ENCODE peak calls at places on chromosomes 7 and 10, in nine cellular contexts. One of them, this sample, is unnamed.
A peak's percentile ranks its signal among the peaks of the same experiment; 100 is the strongest.

GRCh38 chr7:105934577-105935185 is 28.4 kb upstream of the CDHR3 start:
- DNase-seq in nucleus accumbens: no peak
- DNase-seq in A172: peak; percentile 32
- DNase-seq in activated T-cell treated with anti-CD3 and anti-CD28 coated beads for 1 hour: no peak
- DNase-seq in T-helper 9 cell: no peak
- DNase-seq in HEK293T: peak; percentile 33
- DNase-seq in KG1: no peak
- DNase-seq in CD4-positive, alpha-beta T cell: no peak
- DNase-seq in H7: peak; percentile 64
- DNase-seq in this sample: no peak

GRCh38 chr10:8331387-8331786 is 276.9 kb downstream of the GATA3 start:
- DNase-seq in nucleus accumbens: no peak
- DNase-seq in A172: no peak
- DNase-seq in activated T-cell treated with anti-CD3 and anti-CD28 coated beads for 1 hour: no peak
- DNase-seq in T-helper 9 cell: peak; percentile 20
- DNase-seq in HEK293T: no peak
- DNase-seq in KG1: no peak
- DNase-seq in CD4-positive, alpha-beta T cell: peak; percentile 10
- DNase-seq in H7: no peak
- DNase-seq in this sample: peak; percentile 49

GRCh38 chr7:15828881-15829280 is 142.4 kb upstream of the MEOX2 start:
- DNase-seq in nucleus accumbens: no peak
- DNase-seq in A172: no peak
- DNase-seq in activated T-cell treated with anti-CD3 and anti-CD28 coated beads for 1 hour: no peak
- DNase-seq in T-helper 9 cell: no peak
- DNase-seq in HEK293T: no peak
- DNase-seq in KG1: no peak
- DNase-seq in CD4-positive, alpha-beta T cell: no peak
- DNase-seq in H7: peak; percentile 4
- DNase-seq in this sample: no peak

GRCh38 chr10:28241766-28242399 is 61.0 kb downstream of the MPP7 start:
- DNase-seq in nucleus accumbens: no peak
- DNase-seq in A172: peak; percentile 94
- DNase-seq in activated T-cell treated with anti-CD3 and anti-CD28 coated beads for 1 hour: peak; percentile 14
- DNase-seq in T-helper 9 cell: peak; percentile 16
- DNase-seq in HEK293T: peak; percentile 47
- DNase-seq in KG1: peak; percentile 26
- DNase-seq in CD4-positive, alpha-beta T cell: no peak
- DNase-seq in H7: peak; percentile 33
- DNase-seq in this sample: peak; percentile 30

GRCh38 chr10:34967411-34967880 is 122.7 kb downstream of the CUL2 start:
- DNase-seq in nucleus accumbens: no peak
- DNase-seq in A172: no peak
- DNase-seq in activated T-cell treated with anti-CD3 and anti-CD28 coated beads for 1 hour: no peak
- DNase-seq in T-helper 9 cell: no peak
- DNase-seq in HEK293T: no peak
- DNase-seq in KG1: no peak
- DNase-seq in CD4-positive, alpha-beta T cell: no peak
- DNase-seq in H7: no peak
- DNase-seq in this sample: no peak

GRCh38 chr10:104501864-104502579 is 139.1 kb upstream of the SORCS3 start:
- DNase-seq in nucleus accumbens: no peak
- DNase-seq in A172: no peak
- DNase-seq in activated T-cell treated with anti-CD3 and anti-CD28 coated beads for 1 hour: no peak
- DNase-seq in T-helper 9 cell: no peak
- DNase-seq in HEK293T: no peak
- DNase-seq in KG1: no peak
- DNase-seq in CD4-positive, alpha-beta T cell: no peak
- DNase-seq in H7: peak; percentile 58
- DNase-seq in this sample: no peak

GRCh38 chr10:135601-136464 is 578 bp downstream of the ZMYND11 start:
- DNase-seq in nucleus accumbens: no peak
- DNase-seq in A172: peak; percentile 33
- DNase-seq in activated T-cell treated with anti-CD3 and anti-CD28 coated beads for 1 hour: peak; percentile 44
- DNase-seq in T-helper 9 cell: peak; percentile 41
- DNase-seq in HEK293T: peak; percentile 26
- DNase-seq in KG1: peak; percentile 78
- DNase-seq in CD4-positive, alpha-beta T cell: peak; percentile 64
- DNase-seq in H7: peak; percentile 76
- DNase-seq in this sample: peak; percentile 52

GRCh38 chr7:87833130-87833529 is 43.0 kb downstream of the SLC25A40 start:
- DNase-seq in nucleus accumbens: no peak
- DNase-seq in A172: no peak
- DNase-seq in activated T-cell treated with anti-CD3 and anti-CD28 coated beads for 1 hour: no peak
- DNase-seq in T-helper 9 cell: no peak
- DNase-seq in HEK293T: peak; percentile 6
- DNase-seq in KG1: no peak
- DNase-seq in CD4-positive, alpha-beta T cell: no peak
- DNase-seq in H7: no peak
- DNase-seq in this sample: no peak